ENCODE peak calls at places on chromosomes 2 and 18, in nine cellular contexts. V, T, R, X, J, I, N, G and O are unnamed samples.

GRCh38 chr18:47204908-47205522 is 28.9 kb upstream of the IER3IP1 start:
- DNase-seq in V (no peak), T (no peak), R (peak), X (peak), J (peak), I (peak), N (no peak), G (peak), O (no peak)

GRCh38 chr2:101295895-101296294 is 12.6 kb downstream of the RNF149 start:
- DNase-seq in V (no peak), T (no peak), R (peak), X (no peak), J (no peak), I (no peak), N (no peak), G (no peak), O (no peak)

GRCh38 chr2:50097118-50097517 is 934.8 kb downstream of the NRXN1 start:
- DNase-seq in V (no peak), T (no peak), R (no peak), X (no peak), J (no peak), I (no peak), N (no peak), G (no peak), O (no peak)

GRCh38 chr2:133568172-133568571 is at the start of gene NCKAP5:
- DNase-seq in V (peak), T (no peak), R (peak), X (peak), J (no peak), I (peak), N (no peak), G (peak), O (no peak)

GRCh38 chr18:76875390-76876330 is 53.3 kb downstream of the ZNF236 start:
- DNase-seq in V (peak), T (no peak), R (peak), X (peak), J (peak), I (peak), N (no peak), G (peak), O (no peak)

GRCh38 chr18:13823707-13824395 is at the start of gene MC5R:
- DNase-seq in V (no peak), T (peak), R (peak), X (peak), J (peak), I (peak), N (peak), G (peak), O (no peak)

GRCh38 chr2:190129421-190130199 is 67.1 kb upstream of the MSTN start:
- DNase-seq in V (no peak), T (no peak), R (no peak), X (no peak), J (no peak), I (no peak), N (no peak), G (no peak), O (no peak)

GRCh38 chr2:164903944-164904343 is 51.4 kb downstream of the SLC38A11 start:
- DNase-seq in V (no peak), T (no peak), R (peak), X (no peak), J (peak), I (no peak), N (no peak), G (no peak), O (no peak)

GRCh38 chr2:217988840-217989204 is 14.0 kb downstream of the TNS1 start:
- DNase-seq in V (no peak), T (no peak), R (peak), X (no peak), J (no peak), I (no peak), N (no peak), G (no peak), O (no peak)

GRCh38 chr2:98816281-98816680 is 85.3 kb upstream of the MGAT4A start:
- DNase-seq in V (no peak), T (no peak), R (no peak), X (no peak), J (no peak), I (no peak), N (no peak), G (no peak), O (no peak)

GRCh38 chr2:36358317-36358659 is 2.7 kb downstream of the CRIM1 start:
- DNase-seq in V (no peak), T (no peak), R (peak), X (no peak), J (no peak), I (peak), N (no peak), G (no peak), O (no peak)

GRCh38 chr2:152861349-152861942 is 143.0 kb downstream of the ARL6IP6 start:
- DNase-seq in V (no peak), T (no peak), R (no peak), X (no peak), J (peak), I (peak), N (no peak), G (peak), O (no peak)

GRCh38 chr18:43211059-43211458 is 66.2 kb downstream of the SYT4 start:
- DNase-seq in V (no peak), T (no peak), R (no peak), X (no peak), J (no peak), I (no peak), N (no peak), G (no peak), O (no peak)

GRCh38 chr18:49723648-49724180 is 89.6 kb downstream of the ACAA2 start:
- DNase-seq in V (peak), T (no peak), R (peak), X (no peak), J (no peak), I (no peak), N (no peak), G (no peak), O (no peak)

GRCh38 chr18:54956506-54956905 is 2.8 kb downstream of the CCDC68 start:
- DNase-seq in V (no peak), T (no peak), R (no peak), X (no peak), J (no peak), I (no peak), N (no peak), G (no peak), O (no peak)

GRCh38 chr2:200506679-200507078 is 3.2 kb downstream of the KCTD18 start:
- DNase-seq in V (no peak), T (no peak), R (no peak), X (no peak), J (no peak), I (no peak), N (no peak), G (no peak), O (no peak)

GRCh38 chr18:70397259-70397925 is 108.5 kb downstream of the SOCS6 start:
- DNase-seq in V (no peak), T (no peak), R (peak), X (no peak), J (no peak), I (no peak), N (no peak), G (no peak), O (no peak)

GRCh38 chr2:175730025-175730424 is 272.0 kb downstream of the LNPK start:
- DNase-seq in V (no peak), T (no peak), R (no peak), X (no peak), J (no peak), I (no peak), N (no peak), G (peak), O (no peak)

GRCh38 chr2:106885326-106885725 is 641 bp downstream of the ST6GAL2 start:
- DNase-seq in V (no peak), T (no peak), R (peak), X (peak), J (no peak), I (peak), N (no peak), G (no peak), O (no peak)

GRCh38 chr2:120238728-120239487 is 13.7 kb upstream of the RALB start:
- DNase-seq in V (peak), T (no peak), R (peak), X (no peak), J (no peak), I (no peak), N (no peak), G (no peak), O (no peak)

GRCh38 chr18:13544953-13545352 is 181.4 kb downstream of the FAM210A start:
- DNase-seq in V (no peak), T (no peak), R (no peak), X (no peak), J (no peak), I (no peak), N (no peak), G (no peak), O (peak)

GRCh38 chr2:129882476-129882875 is 97.0 kb upstream of the RAB6C start:
- DNase-seq in V (no peak), T (no peak), R (no peak), X (no peak), J (no peak), I (no peak), N (no peak), G (no peak), O (peak)

GRCh38 chr2:240422683-240423329 is 12.7 kb upstream of the GPC1 start:
- DNase-seq in V (no peak), T (no peak), R (no peak), X (no peak), J (no peak), I (no peak), N (no peak), G (no peak), O (no peak)

GRCh38 chr2:65292461-65293127 is 65.0 kb downstream of the ACTR2 start:
- DNase-seq in V (no peak), T (no peak), R (no peak), X (no peak), J (no peak), I (peak), N (no peak), G (no peak), O (no peak)

GRCh38 chr2:62287895-62288589 is 92.1 kb downstream of the B3GNT2 start:
- DNase-seq in V (peak), T (peak), R (peak), X (no peak), J (peak), I (peak), N (no peak), G (no peak), O (peak)

GRCh38 chr2:218736535-218736934 is 25.9 kb downstream of the TTLL4 start:
- DNase-seq in V (no peak), T (no peak), R (no peak), X (no peak), J (no peak), I (no peak), N (no peak), G (no peak), O (no peak)

GRCh38 chr2:48250943-48251342 is 279.0 kb upstream of the STON1 start:
- DNase-seq in V (no peak), T (no peak), R (no peak), X (no peak), J (peak), I (no peak), N (no peak), G (no peak), O (no peak)

GRCh38 chr2:97766567-97766966 is 53.2 kb downstream of the ZAP70 start:
- DNase-seq in V (no peak), T (no peak), R (no peak), X (no peak), J (no peak), I (no peak), N (no peak), G (no peak), O (peak)